ENCODE peak calls at places on chromosomes 6 and 20, in four cellular contexts. One of them, this sample, is unnamed.

GRCh38 chr6:12545141-12545540 is 171.4 kb upstream of the PHACTR1 start:
- DNase-seq in stimulated activated CD8-positive, alpha-beta memory T cell treated with anti-CD3 and anti-CD28 coated beads, Interleukin-7, amount 100 ng/mL, for 4 hours: no peak
- DNase-seq in activated naive CD8-positive, alpha-beta T cell treated with anti-CD3 and anti-CD28 coated beads for 36 hours: no peak
- DNase-seq in sciatic nerve: no peak
- DNase-seq in this sample: no peak

GRCh38 chr6:86045038-86045437 is 402.4 kb upstream of the SYNCRIP start:
- DNase-seq in sciatic nerve: no peak
- DNase-seq in activated naive CD8-positive, alpha-beta T cell treated with anti-CD3 and anti-CD28 coated beads for 36 hours: no peak
- DNase-seq in stimulated activated CD8-positive, alpha-beta memory T cell treated with anti-CD3 and anti-CD28 coated beads, Interleukin-7, amount 100 ng/mL, for 4 hours: no peak
- DNase-seq in this sample: no peak

GRCh38 chr6:90811596-90812226 is 224.8 kb upstream of the MAP3K7 start:
- DNase-seq in sciatic nerve: no peak
- DNase-seq in stimulated activated CD8-positive, alpha-beta memory T cell treated with anti-CD3 and anti-CD28 coated beads, Interleukin-7, amount 100 ng/mL, for 4 hours: no peak
- DNase-seq in activated naive CD8-positive, alpha-beta T cell treated with anti-CD3 and anti-CD28 coated beads for 36 hours: no peak
- DNase-seq in this sample: no peak

GRCh38 chr20:46117704-46118467 is at the start of gene CD40:
- DNase-seq in stimulated activated CD8-positive, alpha-beta memory T cell treated with anti-CD3 and anti-CD28 coated beads, Interleukin-7, amount 100 ng/mL, for 4 hours: peak
- DNase-seq in sciatic nerve: peak
- DNase-seq in activated naive CD8-positive, alpha-beta T cell treated with anti-CD3 and anti-CD28 coated beads for 36 hours: peak
- DNase-seq in this sample: peak

GRCh38 chr6:122772724-122773123 is 6.8 kb upstream of the FABP7 start:
- DNase-seq in sciatic nerve: no peak
- DNase-seq in stimulated activated CD8-positive, alpha-beta memory T cell treated with anti-CD3 and anti-CD28 coated beads, Interleukin-7, amount 100 ng/mL, for 4 hours: no peak
- DNase-seq in activated naive CD8-positive, alpha-beta T cell treated with anti-CD3 and anti-CD28 coated beads for 36 hours: no peak
- DNase-seq in this sample: no peak

GRCh38 chr20:48015136-48015925 is 230.1 kb upstream of the SULF2 start:
- DNase-seq in stimulated activated CD8-positive, alpha-beta memory T cell treated with anti-CD3 and anti-CD28 coated beads, Interleukin-7, amount 100 ng/mL, for 4 hours: no peak
- DNase-seq in activated naive CD8-positive, alpha-beta T cell treated with anti-CD3 and anti-CD28 coated beads for 36 hours: no peak
- DNase-seq in sciatic nerve: no peak
- DNase-seq in this sample: no peak

GRCh38 chr6:31762878-31763616 is 591 bp downstream of the SAPCD1 start:
- DNase-seq in sciatic nerve: no peak
- DNase-seq in activated naive CD8-positive, alpha-beta T cell treated with anti-CD3 and anti-CD28 coated beads for 36 hours: no peak
- DNase-seq in stimulated activated CD8-positive, alpha-beta memory T cell treated with anti-CD3 and anti-CD28 coated beads, Interleukin-7, amount 100 ng/mL, for 4 hours: no peak
- DNase-seq in this sample: no peak

GRCh38 chr20:13492001-13492480 is 146.7 kb downstream of the TASP1 start:
- DNase-seq in sciatic nerve: no peak
- DNase-seq in activated naive CD8-positive, alpha-beta T cell treated with anti-CD3 and anti-CD28 coated beads for 36 hours: no peak
- DNase-seq in stimulated activated CD8-positive, alpha-beta memory T cell treated with anti-CD3 and anti-CD28 coated beads, Interleukin-7, amount 100 ng/mL, for 4 hours: no peak
- DNase-seq in this sample: no peak

GRCh38 chr6:25315194-25315593 is 36.0 kb downstream of the CARMIL1 start:
- DNase-seq in sciatic nerve: no peak
- DNase-seq in activated naive CD8-positive, alpha-beta T cell treated with anti-CD3 and anti-CD28 coated beads for 36 hours: no peak
- DNase-seq in stimulated activated CD8-positive, alpha-beta memory T cell treated with anti-CD3 and anti-CD28 coated beads, Interleukin-7, amount 100 ng/mL, for 4 hours: no peak
- DNase-seq in this sample: no peak

GRCh38 chr20:19205999-19206398 is 6.4 kb upstream of the SLC24A3 start:
- DNase-seq in activated naive CD8-positive, alpha-beta T cell treated with anti-CD3 and anti-CD28 coated beads for 36 hours: peak
- DNase-seq in sciatic nerve: peak
- DNase-seq in stimulated activated CD8-positive, alpha-beta memory T cell treated with anti-CD3 and anti-CD28 coated beads, Interleukin-7, amount 100 ng/mL, for 4 hours: peak
- DNase-seq in this sample: no peak

GRCh38 chr20:35091808-35092523 is 641 bp downstream of the TRPC4AP start:
- DNase-seq in stimulated activated CD8-positive, alpha-beta memory T cell treated with anti-CD3 and anti-CD28 coated beads, Interleukin-7, amount 100 ng/mL, for 4 hours: no peak
- DNase-seq in sciatic nerve: no peak
- DNase-seq in activated naive CD8-positive, alpha-beta T cell treated with anti-CD3 and anti-CD28 coated beads for 36 hours: no peak
- DNase-seq in this sample: no peak

GRCh38 chr20:62576815-62577214 is 65.5 kb upstream of the SLCO4A1 start:
- DNase-seq in activated naive CD8-positive, alpha-beta T cell treated with anti-CD3 and anti-CD28 coated beads for 36 hours: no peak
- DNase-seq in stimulated activated CD8-positive, alpha-beta memory T cell treated with anti-CD3 and anti-CD28 coated beads, Interleukin-7, amount 100 ng/mL, for 4 hours: no peak
- DNase-seq in sciatic nerve: no peak
- DNase-seq in this sample: no peak

GRCh38 chr20:7694940-7695567 is 245.2 kb downstream of the HAO1 start:
- DNase-seq in activated naive CD8-positive, alpha-beta T cell treated with anti-CD3 and anti-CD28 coated beads for 36 hours: no peak
- DNase-seq in sciatic nerve: no peak
- DNase-seq in stimulated activated CD8-positive, alpha-beta memory T cell treated with anti-CD3 and anti-CD28 coated beads, Interleukin-7, amount 100 ng/mL, for 4 hours: no peak
- DNase-seq in this sample: no peak

GRCh38 chr6:167996424-167997199 is 859 bp upstream of the KIF25 start:
- DNase-seq in activated naive CD8-positive, alpha-beta T cell treated with anti-CD3 and anti-CD28 coated beads for 36 hours: no peak
- DNase-seq in sciatic nerve: no peak
- DNase-seq in stimulated activated CD8-positive, alpha-beta memory T cell treated with anti-CD3 and anti-CD28 coated beads, Interleukin-7, amount 100 ng/mL, for 4 hours: no peak
- DNase-seq in this sample: no peak

GRCh38 chr6:114471450-114471849 is 128.6 kb upstream of the HS3ST5 start:
- DNase-seq in sciatic nerve: no peak
- DNase-seq in stimulated activated CD8-positive, alpha-beta memory T cell treated with anti-CD3 and anti-CD28 coated beads, Interleukin-7, amount 100 ng/mL, for 4 hours: no peak
- DNase-seq in activated naive CD8-positive, alpha-beta T cell treated with anti-CD3 and anti-CD28 coated beads for 36 hours: no peak
- DNase-seq in this sample: no peak

GRCh38 chr20:55782861-55783260 is 222.5 kb downstream of the CBLN4 start:
- DNase-seq in activated naive CD8-positive, alpha-beta T cell treated with anti-CD3 and anti-CD28 coated beads for 36 hours: no peak
- DNase-seq in stimulated activated CD8-positive, alpha-beta memory T cell treated with anti-CD3 and anti-CD28 coated beads, Interleukin-7, amount 100 ng/mL, for 4 hours: no peak
- DNase-seq in sciatic nerve: no peak
- DNase-seq in this sample: no peak

GRCh38 chr6:148591656-148592055 is 155.2 kb upstream of the UST start:
- DNase-seq in sciatic nerve: no peak
- DNase-seq in stimulated activated CD8-positive, alpha-beta memory T cell treated with anti-CD3 and anti-CD28 coated beads, Interleukin-7, amount 100 ng/mL, for 4 hours: no peak
- DNase-seq in activated naive CD8-positive, alpha-beta T cell treated with anti-CD3 and anti-CD28 coated beads for 36 hours: no peak
- DNase-seq in this sample: no peak

GRCh38 chr6:143279385-143279784 is 171.1 kb downstream of the ADAT2 start:
- DNase-seq in stimulated activated CD8-positive, alpha-beta memory T cell treated with anti-CD3 and anti-CD28 coated beads, Interleukin-7, amount 100 ng/mL, for 4 hours: no peak
- DNase-seq in activated naive CD8-positive, alpha-beta T cell treated with anti-CD3 and anti-CD28 coated beads for 36 hours: no peak
- DNase-seq in sciatic nerve: no peak
- DNase-seq in this sample: no peak

This sample was measured in RWPE2.